ENCODE peak calls at places on chromosome 13, in ten cellular contexts. P, M, K, V, C, Y, H, U, R and D are unnamed samples.

GRCh38 chr13:38348890-38349289 is 761 bp upstream of the UFM1 start:
- DNase-seq in P (no peak), M (no peak), K (no peak), V (peak; percentile 40), C (no peak), Y (peak; percentile 78), H (peak; percentile 27), U (no peak), R (no peak), D (no peak)

GRCh38 chr13:49300716-49301589 is 53.2 kb downstream of the CDADC1 start:
- DNase-seq in P (peak; percentile 90), M (peak; percentile 70), K (peak; percentile 25), V (peak; percentile 85), C (peak; percentile 46), Y (peak; percentile 67), H (peak; percentile 69), U (peak; percentile 40), R (peak; percentile 79), D (peak; percentile 40)

GRCh38 chr13:111233080-111233479 is 87.4 kb upstream of the TEX29 start:
- DNase-seq in P (no peak), M (no peak), K (no peak), V (no peak), C (no peak), Y (no peak), H (no peak), U (no peak), R (no peak), D (no peak)

GRCh38 chr13:112710855-112711527 is 21.2 kb downstream of the ATP11A start:
- DNase-seq in P (no peak), M (no peak), K (no peak), V (no peak), C (no peak), Y (no peak), H (no peak), U (peak; percentile 50), R (no peak), D (no peak)

GRCh38 chr13:48873598-48873997 is 102.1 kb upstream of the FNDC3A start:
- DNase-seq in P (no peak), M (no peak), K (no peak), V (peak; percentile 31), C (no peak), Y (peak; percentile 70), H (no peak), U (no peak), R (no peak), D (no peak)

GRCh38 chr13:20247963-20248362 is 15.8 kb upstream of the GJB6 start:
- DNase-seq in P (no peak), M (no peak), K (no peak), V (no peak), C (no peak), Y (no peak), H (no peak), U (no peak), R (no peak), D (no peak)

GRCh38 chr13:44309771-44310767 is 63.6 kb upstream of the SERP2 start:
- DNase-seq in P (no peak), M (peak; percentile 28), K (no peak), V (no peak), C (no peak), Y (peak; percentile 76), H (peak; percentile 89), U (peak; percentile 68), R (no peak), D (no peak)

GRCh38 chr13:93146584-93147292 is 79.9 kb upstream of the GPC6 start:
- DNase-seq in P (no peak), M (no peak), K (no peak), V (peak; percentile 93), C (peak; percentile 85), Y (peak; percentile 22), H (no peak), U (no peak), R (no peak), D (no peak)

GRCh38 chr13:113239986-113240385 is 30.6 kb downstream of the CUL4A start:
- DNase-seq in P (no peak), M (no peak), K (no peak), V (no peak), C (no peak), Y (no peak), H (no peak), U (no peak), R (no peak), D (no peak)

GRCh38 chr13:85261757-85262346 is 537.4 kb downstream of the SLITRK6 start:
- DNase-seq in P (peak; percentile 27), M (peak; percentile 21), K (no peak), V (peak; percentile 57), C (no peak), Y (peak; percentile 26), H (no peak), U (no peak), R (no peak), D (no peak)

GRCh38 chr13:112740502-112741131 is 50.8 kb downstream of the ATP11A start:
- DNase-seq in P (no peak), M (peak; percentile 32), K (no peak), V (peak; percentile 80), C (no peak), Y (no peak), H (peak; percentile 47), U (peak; percentile 85), R (peak; percentile 86), D (peak; percentile 82)

GRCh38 chr13:100197591-100198365 is 108.9 kb downstream of the PCCA start:
- DNase-seq in P (no peak), M (no peak), K (no peak), V (no peak), C (no peak), Y (peak; percentile 72), H (peak; percentile 49), U (no peak), R (no peak), D (no peak)

GRCh38 chr13:92175330-92175729 is 776.9 kb downstream of the GPC5 start:
- DNase-seq in P (peak; percentile 51), M (no peak), K (no peak), V (peak; percentile 93), C (peak; percentile 68), Y (no peak), H (peak; percentile 20), U (no peak), R (no peak), D (no peak)

GRCh38 chr13:25727776-25728175 is 324.0 kb downstream of the SHISA2 start:
- DNase-seq in P (no peak), M (no peak), K (no peak), V (no peak), C (no peak), Y (no peak), H (no peak), U (no peak), R (no peak), D (no peak)

GRCh38 chr13:23656637-23657036 is 86.4 kb downstream of the TNFRSF19 start:
- DNase-seq in P (no peak), M (peak; percentile 48), K (no peak), V (peak; percentile 83), C (no peak), Y (peak; percentile 67), H (no peak), U (peak; percentile 52), R (no peak), D (no peak)

GRCh38 chr13:43196750-43197149 is 173.4 kb downstream of the DNAJC15 start:
- DNase-seq in P (no peak), M (no peak), K (no peak), V (no peak), C (no peak), Y (no peak), H (no peak), U (no peak), R (no peak), D (no peak)

GRCh38 chr13:20550799-20551198 is 16.2 kb upstream of the IFT88 start:
- DNase-seq in P (no peak), M (no peak), K (no peak), V (peak; percentile 20), C (no peak), Y (peak; percentile 4), H (no peak), U (no peak), R (no peak), D (no peak)

GRCh38 chr13:111873676-111874178 is 193.2 kb upstream of the SOX1 start:
- DNase-seq in P (no peak), M (no peak), K (no peak), V (no peak), C (no peak), Y (no peak), H (no peak), U (no peak), R (no peak), D (no peak)

GRCh38 chr13:31797154-31797775 is 57.9 kb downstream of the RXFP2 start:
- DNase-seq in P (no peak), M (peak; percentile 52), K (no peak), V (peak; percentile 54), C (peak; percentile 37), Y (peak; percentile 29), H (no peak), U (no peak), R (no peak), D (no peak)
- TF ChIP-seq CTCF in P (peak; percentile 50), M (peak; percentile 36), K (no peak), V (peak; percentile 54), C (peak; percentile 45), Y (peak; percentile 31), H (no peak), U (peak; percentile 38), R (peak; percentile 6), D (peak; percentile 54)

GRCh38 chr13:101919541-101920306 is 467.2 kb downstream of the ITGBL1 start:
- DNase-seq in P (no peak), M (peak; percentile 38), K (no peak), V (peak; percentile 61), C (no peak), Y (peak; percentile 4), H (no peak), U (peak; percentile 34), R (no peak), D (no peak)
- TF ChIP-seq CTCF in P (no peak), M (no peak), K (no peak), V (peak; percentile 33), C (peak; percentile 36), Y (no peak), H (no peak), U (no peak), R (no peak), D (no peak)

GRCh38 chr13:88736026-88736425 is 1064.9 kb downstream of the SLITRK5 start:
- DNase-seq in P (no peak), M (no peak), K (no peak), V (no peak), C (no peak), Y (peak; percentile 13), H (no peak), U (no peak), R (no peak), D (no peak)
- TF ChIP-seq CTCF in P (no peak), M (no peak), K (no peak), V (no peak), C (no peak), Y (no peak), H (no peak), U (no peak), R (no peak), D (no peak)

DNA sequence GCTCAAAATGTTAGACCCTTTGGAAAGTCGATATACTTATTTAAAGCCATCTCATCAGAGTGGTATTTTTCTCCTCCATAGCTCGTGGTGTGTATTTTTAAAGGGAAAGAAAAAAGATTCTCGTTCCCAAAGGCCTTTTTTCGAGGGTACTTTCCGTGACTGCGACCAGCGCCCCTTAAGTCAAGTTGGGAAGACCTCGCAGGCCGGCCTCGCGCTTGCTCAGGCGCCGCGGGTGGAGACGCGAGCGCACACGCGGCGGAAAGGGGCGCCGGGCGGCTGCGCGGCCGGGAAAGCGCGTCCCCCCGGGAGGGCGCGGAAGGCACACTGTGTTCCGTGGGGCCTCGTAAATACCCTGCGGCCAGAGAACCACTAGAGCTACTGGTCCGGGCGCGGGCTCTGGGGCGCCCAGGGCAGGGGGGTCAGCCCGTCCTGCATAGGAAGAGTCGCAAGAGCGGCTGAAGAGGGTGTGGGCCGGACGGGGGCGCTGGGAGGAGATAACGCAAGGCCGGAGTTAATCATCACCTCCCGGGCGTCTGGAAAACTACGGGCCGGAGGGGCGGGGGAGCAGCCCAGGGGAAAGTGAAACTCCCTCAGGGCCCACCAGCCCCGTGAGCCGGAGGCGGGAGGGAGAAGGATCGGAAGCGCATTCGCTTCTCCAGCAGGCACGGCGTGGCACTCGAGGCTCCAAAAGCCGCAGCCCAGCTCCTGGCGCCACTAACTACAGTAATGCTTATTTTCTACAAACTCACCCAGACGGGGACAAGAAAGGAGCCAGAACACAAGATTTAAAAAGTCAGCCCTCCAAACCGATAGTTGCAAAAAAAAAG is 1.2 kb upstream of the WBP4 start:
- DNase-seq in P (peak; percentile 88), M (peak; percentile 90), K (peak; percentile 8), V (peak; percentile 89), C (peak; percentile 68), Y (peak; percentile 70), H (peak; percentile 93), U (peak; percentile 95), R (peak; percentile 95), D (peak; percentile 72)
- TF ChIP-seq CTCF in P (peak; percentile 72), M (peak; percentile 40), K (no peak), V (peak; percentile 43), C (peak; percentile 29), Y (peak; percentile 45), H (no peak), U (peak; percentile 36), R (peak; percentile 23), D (peak; percentile 47)